ENCODE peak calls at places on chromosomes 1 and 21, in seven cellular contexts. One of them, this sample, is unnamed.

GRCh38 chr1:29515188-29515955 is 279.1 kb downstream of the PTPRU start:
- DNase-seq in heart right ventricle: no peak
- DNase-seq in adipocyte: no peak
- DNase-seq in foreskin fibroblast: no peak
- DNase-seq in lower lobe of right lung: no peak
- DNase-seq in activated naive CD8-positive, alpha-beta T cell treated with anti-CD3 and anti-CD28 coated beads for 36 hours: no peak
- DNase-seq in iPS DF 6.9: no peak
- DNase-seq in this sample: no peak

GRCh38 chr1:33300673-33301072 is 20.2 kb downstream of the A3GALT2 start:
- DNase-seq in activated naive CD8-positive, alpha-beta T cell treated with anti-CD3 and anti-CD28 coated beads for 36 hours: no peak
- DNase-seq in foreskin fibroblast: peak
- DNase-seq in heart right ventricle: peak
- DNase-seq in lower lobe of right lung: peak
- DNase-seq in iPS DF 6.9: no peak
- DNase-seq in adipocyte: peak
- DNase-seq in this sample: no peak

GRCh38 chr1:94962745-94963265 is 35.9 kb upstream of the CNN3 start:
- DNase-seq in activated naive CD8-positive, alpha-beta T cell treated with anti-CD3 and anti-CD28 coated beads for 36 hours: peak
- DNase-seq in lower lobe of right lung: no peak
- DNase-seq in adipocyte: peak
- DNase-seq in iPS DF 6.9: no peak
- DNase-seq in foreskin fibroblast: peak
- DNase-seq in heart right ventricle: no peak
- DNase-seq in this sample: no peak

GRCh38 chr1:210448293-210448892 is 119.7 kb downstream of the HHAT start:
- DNase-seq in iPS DF 6.9: peak
- DNase-seq in lower lobe of right lung: no peak
- DNase-seq in adipocyte: peak
- DNase-seq in foreskin fibroblast: peak
- DNase-seq in heart right ventricle: no peak
- DNase-seq in activated naive CD8-positive, alpha-beta T cell treated with anti-CD3 and anti-CD28 coated beads for 36 hours: no peak
- DNase-seq in this sample: no peak

GRCh38 chr1:82604524-82604923 is 803.8 kb downstream of the ADGRL2 start:
- DNase-seq in lower lobe of right lung: no peak
- DNase-seq in adipocyte: no peak
- DNase-seq in iPS DF 6.9: peak
- DNase-seq in heart right ventricle: no peak
- DNase-seq in foreskin fibroblast: no peak
- DNase-seq in activated naive CD8-positive, alpha-beta T cell treated with anti-CD3 and anti-CD28 coated beads for 36 hours: no peak
- DNase-seq in this sample: peak

GRCh38 chr1:3261969-3262579 is 192.4 kb upstream of the ARHGEF16 start:
- DNase-seq in iPS DF 6.9: no peak
- DNase-seq in adipocyte: no peak
- DNase-seq in lower lobe of right lung: no peak
- DNase-seq in heart right ventricle: no peak
- DNase-seq in activated naive CD8-positive, alpha-beta T cell treated with anti-CD3 and anti-CD28 coated beads for 36 hours: no peak
- DNase-seq in foreskin fibroblast: no peak
- DNase-seq in this sample: no peak

GRCh38 chr21:46542588-46543092 is 62.2 kb downstream of the S100B start:
- DNase-seq in iPS DF 6.9: no peak
- DNase-seq in adipocyte: no peak
- DNase-seq in lower lobe of right lung: no peak
- DNase-seq in foreskin fibroblast: no peak
- DNase-seq in heart right ventricle: no peak
- DNase-seq in activated naive CD8-positive, alpha-beta T cell treated with anti-CD3 and anti-CD28 coated beads for 36 hours: no peak
- DNase-seq in this sample: no peak

GRCh38 chr1:115337633-115338456 is at the start of gene NGF:
- DNase-seq in lower lobe of right lung: peak
- DNase-seq in foreskin fibroblast: peak
- DNase-seq in adipocyte: peak
- DNase-seq in iPS DF 6.9: peak
- DNase-seq in heart right ventricle: peak
- DNase-seq in activated naive CD8-positive, alpha-beta T cell treated with anti-CD3 and anti-CD28 coated beads for 36 hours: no peak
- DNase-seq in this sample: peak

GRCh38 chr21:46189959-46190490 is 5.8 kb upstream of the SPATC1L start:
- DNase-seq in activated naive CD8-positive, alpha-beta T cell treated with anti-CD3 and anti-CD28 coated beads for 36 hours: no peak
- DNase-seq in adipocyte: no peak
- DNase-seq in foreskin fibroblast: no peak
- DNase-seq in heart right ventricle: no peak
- DNase-seq in lower lobe of right lung: no peak
- DNase-seq in iPS DF 6.9: no peak
- DNase-seq in this sample: no peak

GRCh38 chr1:78070758-78071157 is 25.0 kb downstream of the GIPC2 start:
- DNase-seq in lower lobe of right lung: no peak
- DNase-seq in adipocyte: peak
- DNase-seq in iPS DF 6.9: no peak
- DNase-seq in heart right ventricle: no peak
- DNase-seq in activated naive CD8-positive, alpha-beta T cell treated with anti-CD3 and anti-CD28 coated beads for 36 hours: no peak
- DNase-seq in foreskin fibroblast: peak
- DNase-seq in this sample: no peak

GRCh38 chr21:43321111-43321510 is 105.8 kb downstream of the SIK1 start:
- DNase-seq in adipocyte: peak
- DNase-seq in iPS DF 6.9: no peak
- DNase-seq in foreskin fibroblast: peak
- DNase-seq in heart right ventricle: no peak
- DNase-seq in lower lobe of right lung: no peak
- DNase-seq in activated naive CD8-positive, alpha-beta T cell treated with anti-CD3 and anti-CD28 coated beads for 36 hours: no peak
- DNase-seq in this sample: no peak

GRCh38 chr1:121444096-121444495 is 259.3 kb downstream of the SRGAP2C start:
- DNase-seq in adipocyte: no peak
- DNase-seq in iPS DF 6.9: no peak
- DNase-seq in lower lobe of right lung: no peak
- DNase-seq in activated naive CD8-positive, alpha-beta T cell treated with anti-CD3 and anti-CD28 coated beads for 36 hours: no peak
- DNase-seq in heart right ventricle: no peak
- DNase-seq in foreskin fibroblast: no peak
- DNase-seq in this sample: no peak

GRCh38 chr1:163346326-163346870 is 24.6 kb downstream of the NUF2 start:
- DNase-seq in activated naive CD8-positive, alpha-beta T cell treated with anti-CD3 and anti-CD28 coated beads for 36 hours: no peak
- DNase-seq in adipocyte: no peak
- DNase-seq in foreskin fibroblast: peak
- DNase-seq in heart right ventricle: no peak
- DNase-seq in lower lobe of right lung: no peak
- DNase-seq in iPS DF 6.9: no peak
- DNase-seq in this sample: no peak

GRCh38 chr1:229381234-229381633 is 38.4 kb upstream of the CCSAP start:
- DNase-seq in adipocyte: no peak
- DNase-seq in iPS DF 6.9: no peak
- DNase-seq in heart right ventricle: no peak
- DNase-seq in lower lobe of right lung: no peak
- DNase-seq in activated naive CD8-positive, alpha-beta T cell treated with anti-CD3 and anti-CD28 coated beads for 36 hours: no peak
- DNase-seq in foreskin fibroblast: no peak
- DNase-seq in this sample: peak

GRCh38 chr1:231903586-231904081 is 277.0 kb downstream of the DISC1 start:
- DNase-seq in adipocyte: no peak
- DNase-seq in iPS DF 6.9: no peak
- DNase-seq in heart right ventricle: no peak
- DNase-seq in foreskin fibroblast: no peak
- DNase-seq in lower lobe of right lung: no peak
- DNase-seq in activated naive CD8-positive, alpha-beta T cell treated with anti-CD3 and anti-CD28 coated beads for 36 hours: no peak
- DNase-seq in this sample: no peak

GRCh38 chr1:160342520-160342919 is 530 bp downstream of the COPA start:
- DNase-seq in heart right ventricle: no peak
- DNase-seq in foreskin fibroblast: no peak
- DNase-seq in lower lobe of right lung: no peak
- DNase-seq in activated naive CD8-positive, alpha-beta T cell treated with anti-CD3 and anti-CD28 coated beads for 36 hours: no peak
- DNase-seq in adipocyte: no peak
- DNase-seq in iPS DF 6.9: no peak
- DNase-seq in this sample: no peak

GRCh38 chr1:113929750-113930498 is 800 bp downstream of the HIPK1 start:
- DNase-seq in adipocyte: peak
- DNase-seq in lower lobe of right lung: peak
- DNase-seq in heart right ventricle: no peak
- DNase-seq in activated naive CD8-positive, alpha-beta T cell treated with anti-CD3 and anti-CD28 coated beads for 36 hours: peak
- DNase-seq in iPS DF 6.9: no peak
- DNase-seq in foreskin fibroblast: peak
- DNase-seq in this sample: peak